ENCODE peak calls at places on chromosomes 5 and 9, in four cellular contexts. I is breast epithelium; K is pancreas; Q is activated CD8-positive, alpha-beta T cell treated with anti-CD3 and anti-CD28 coated beads for 36 hours. M is an unnamed sample.
A peak's percentile ranks its signal among the peaks of the same experiment; 100 is the strongest.

GRCh38 chr5:147743686-147744332 is 38.7 kb downstream of the JAKMIP2 start:
- DNase-seq in Q (no peak), K (no peak), I (no peak), M (no peak)

GRCh38 chr5:39772307-39772706 is 347.5 kb upstream of the DAB2 start:
- DNase-seq in Q (no peak), K (no peak), I (no peak), M (no peak)

GRCh38 chr9:93642961-93643360 is 66.6 kb downstream of the PHF2 start:
- DNase-seq in K (no peak), Q (no peak), I (no peak), M (no peak)

GRCh38 chr9:27033815-27034403 is 28.4 kb upstream of the LRRC19 start:
- DNase-seq in I (no peak), Q (peak; percentile 74), K (peak; percentile 36), M (peak; percentile 48)

GRCh38 chr5:33257807-33258491 is 182.8 kb upstream of the TARS1 start:
- DNase-seq in K (no peak), Q (no peak), I (no peak), M (no peak)

GRCh38 chr5:93674138-93674537 is 67.3 kb downstream of the POU5F2 start:
- DNase-seq in Q (no peak), I (no peak), K (no peak), M (no peak)

GRCh38 chr9:87596862-87597261 is 99.2 kb downstream of the DAPK1 start:
- DNase-seq in I (no peak), Q (no peak), K (peak; percentile 51), M (no peak)

GRCh38 chr9:95507456-95508241 is 9.1 kb downstream of the PTCH1 start:
- DNase-seq in Q (peak; percentile 61), K (peak; percentile 56), I (no peak), M (peak; percentile 59)

GRCh38 chr5:159189310-159189709 is 20.0 kb downstream of the RNF145 start:
- DNase-seq in Q (no peak), I (no peak), K (no peak), M (no peak)

GRCh38 chr5:157312492-157312891 is 46.6 kb downstream of the CYFIP2 start:
- DNase-seq in Q (peak; percentile 77), I (no peak), K (peak; percentile 28), M (peak; percentile 87)

GRCh38 chr5:27592231-27592630 is 553.8 kb upstream of the CDH9 start:
- DNase-seq in K (no peak), I (no peak), Q (no peak), M (no peak)

GRCh38 chr5:132748522-132749000 is 1.3 kb downstream of the CCNI2 start:
- DNase-seq in Q (no peak), K (no peak), I (no peak), M (peak; percentile 18)

GRCh38 chr5:84119252-84119651 is 265.4 kb downstream of the EDIL3 start:
- DNase-seq in Q (no peak), K (no peak), I (no peak), M (no peak)

GRCh38 chr5:161410640-161411039 is 135.9 kb downstream of the GABRB2 start:
- DNase-seq in K (no peak), I (no peak), Q (no peak), M (no peak)

GRCh38 chr9:1303911-1304310 is 253.8 kb downstream of the DMRT2 start:
- DNase-seq in K (no peak), Q (no peak), I (no peak), M (no peak)

GRCh38 chr5:119217183-119217582 is 138.6 kb upstream of the TNFAIP8 start:
- DNase-seq in Q (no peak), I (no peak), K (no peak), M (no peak)

GRCh38 chr9:129968690-129969485 is 74.1 kb downstream of the FNBP1 start:
- DNase-seq in I (no peak), K (peak; percentile 13), Q (no peak), M (no peak)

GRCh38 chr5:81290146-81290545 is 11.2 kb upstream of the ZCCHC9 start:
- DNase-seq in I (no peak), K (no peak), Q (no peak), M (no peak)

GRCh38 chr9:4293293-4293931 is 6.5 kb downstream of the GLIS3 start:
- DNase-seq in K (no peak), I (no peak), Q (no peak), M (no peak)

GRCh38 chr9:4497855-4498254 is 7.6 kb downstream of the SLC1A1 start:
- DNase-seq in K (no peak), I (no peak), Q (no peak), M (no peak)

GRCh38 chr5:172820046-172820767 is 13.8 kb upstream of the ERGIC1 start:
- DNase-seq in K (no peak), I (peak; percentile 73), Q (peak; percentile 46), M (no peak)

GRCh38 chr5:10331341-10331796 is 22.1 kb upstream of the MARCHF6 start:
- DNase-seq in I (peak; percentile 69), K (peak; percentile 85), Q (no peak), M (no peak)

GRCh38 chr9:99023229-99023628 is 79.5 kb downstream of the COL15A1 start:
- DNase-seq in I (no peak), Q (no peak), K (no peak), M (no peak)

GRCh38 chr5:39176740-39177628 is 42.4 kb downstream of the FYB1 start:
- DNase-seq in I (no peak), K (no peak), Q (peak; percentile 79), M (no peak)

GRCh38 chr5:54663876-54664275 is 146.3 kb downstream of the SNX18 start:
- DNase-seq in I (no peak), K (no peak), Q (no peak), M (no peak)

GRCh38 chr5:135625061-135625460 is 46.3 kb upstream of the CXCL14 start:
- DNase-seq in I (no peak), K (no peak), Q (no peak), M (no peak)

GRCh38 chr5:34686762-34687268 is 30.7 kb downstream of the RAI14 start:
- DNase-seq in K (peak; percentile 88), Q (no peak), I (no peak), M (no peak)

GRCh38 chr9:30280229-30280900 is 2104.1 kb upstream of the ACO1 start:
- DNase-seq in I (no peak), Q (no peak), K (no peak), M (no peak)

GRCh38 chr5:103667068-103667467 is 104.5 kb upstream of the NUDT12 start:
- DNase-seq in I (no peak), K (no peak), Q (no peak), M (no peak)

DNA sequence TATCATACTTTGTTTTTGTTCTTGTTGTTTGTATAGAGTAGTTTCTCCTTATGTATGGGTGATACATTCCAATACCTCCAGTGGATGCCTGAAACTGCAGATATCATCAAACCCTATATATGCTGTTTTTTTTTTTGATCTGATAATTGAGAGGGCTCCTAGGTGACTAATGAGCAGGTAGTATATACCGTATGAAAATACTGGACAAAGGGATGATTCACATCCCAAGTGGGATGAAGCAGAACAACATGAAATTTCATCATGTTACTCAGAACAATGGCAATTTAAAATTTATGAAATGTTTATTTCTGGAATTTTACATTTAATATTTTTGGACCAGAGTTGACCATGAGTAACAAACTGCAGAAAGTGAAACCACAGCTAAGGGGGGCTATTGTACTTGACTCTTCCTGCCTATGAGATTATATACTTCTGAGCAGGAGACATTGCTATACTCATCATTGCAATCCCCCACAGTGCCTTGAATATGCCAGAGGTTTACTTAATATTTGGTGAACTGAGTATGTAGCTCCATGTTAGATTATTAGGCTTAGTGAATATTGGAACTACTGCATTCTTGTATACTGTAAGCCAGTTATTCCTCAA is 258.7 kb upstream of the FBXL7 start:
- DNase-seq in Q (no peak), I (no peak), K (no peak), M (no peak)
- TF ChIP-seq CTCF in Q (no peak), I (no peak), K (no peak), M (no peak)

GRCh38 chr9:114538241-114538640 is 33.0 kb upstream of the WHRN start:
- DNase-seq in K (no peak), I (no peak), Q (peak; percentile 48), M (peak; percentile 21)
- TF ChIP-seq CTCF in K (no peak), I (no peak), Q (no peak), M (peak; percentile 31)

GRCh38 chr5:110869927-110870326 is 131.1 kb downstream of the SLC25A46 start:
- DNase-seq in K (no peak), I (no peak), Q (no peak), M (no peak)

DNA sequence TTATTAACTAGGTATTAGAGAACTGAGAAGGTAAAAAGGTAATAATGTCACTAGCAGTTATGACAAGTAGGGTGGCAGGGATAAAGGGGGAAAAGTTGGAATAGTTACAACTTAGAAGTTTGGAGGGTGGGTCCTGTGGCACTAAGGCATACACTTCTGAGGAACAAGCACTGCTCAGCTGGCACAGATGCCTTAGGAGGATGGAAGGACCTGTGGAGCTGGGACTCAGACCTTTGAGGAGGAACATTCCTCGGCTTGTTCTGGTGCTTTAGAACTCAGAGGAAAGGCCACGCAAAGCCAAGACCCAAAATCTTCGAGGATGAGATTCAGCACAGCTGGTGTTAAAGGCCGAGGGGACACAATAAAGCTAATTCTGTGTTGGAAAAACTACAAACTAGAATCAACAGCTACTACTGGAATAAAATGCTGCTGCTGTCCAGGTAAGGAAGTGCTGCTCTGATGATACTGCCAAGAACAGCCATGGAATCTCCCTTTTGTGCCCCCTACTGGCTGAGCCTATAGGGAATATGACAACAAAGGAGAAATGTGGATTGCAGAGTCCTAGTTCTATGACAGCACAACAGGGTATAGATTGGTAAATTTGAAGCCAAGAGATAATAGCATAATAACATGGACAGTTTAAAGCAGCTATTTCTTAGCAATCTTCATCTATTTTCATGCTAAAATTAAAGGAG is 126.7 kb downstream of the SLC25A46 start:
- DNase-seq in K (no peak), Q (peak; percentile 16), I (no peak), M (peak; percentile 39)
- TF ChIP-seq CTCF in K (no peak), Q (peak; percentile 28), I (no peak), M (peak; percentile 53)

DNA sequence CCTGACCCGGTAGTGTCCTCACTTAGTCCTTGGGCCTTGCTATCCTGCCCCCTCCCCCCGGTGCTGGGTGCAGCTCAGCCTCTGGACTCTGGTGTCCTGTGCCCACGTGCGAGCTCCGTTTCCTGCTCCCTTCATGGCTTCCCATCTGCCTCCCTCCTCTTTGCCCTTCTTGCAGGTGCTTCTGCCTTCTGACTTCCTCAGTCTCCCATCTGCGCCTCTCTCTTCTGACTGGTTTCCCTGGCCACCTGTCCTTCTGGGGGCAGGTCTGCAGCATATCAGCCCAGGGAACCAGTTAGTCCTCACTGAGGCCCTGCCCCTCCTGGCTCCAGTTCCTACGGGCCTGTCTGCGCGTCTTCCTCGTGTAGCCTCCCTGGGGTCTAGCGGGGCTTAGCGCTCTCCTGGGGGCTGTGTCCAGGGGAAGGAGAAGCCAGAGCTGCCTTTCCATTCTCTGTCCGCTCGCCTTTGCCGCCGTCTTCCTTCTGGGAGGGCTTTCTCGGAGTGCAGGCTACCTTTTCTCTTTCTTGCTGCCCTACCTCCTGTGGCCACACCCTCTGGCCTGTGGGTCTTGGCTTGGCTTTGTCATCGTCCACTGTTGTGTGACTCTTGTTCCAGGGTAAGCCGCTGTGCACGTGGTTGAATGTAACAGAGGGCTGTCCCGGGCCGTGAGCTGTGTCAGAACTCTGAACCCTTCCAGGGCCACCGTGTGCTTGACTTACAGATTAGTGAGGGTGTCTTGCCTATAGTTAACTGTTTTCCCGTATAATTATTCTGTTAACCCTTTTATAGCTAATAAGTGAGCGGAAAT is 51.8 kb downstream of the EHMT1 start:
- DNase-seq in I (peak; percentile 71), Q (no peak), K (peak; percentile 73), M (no peak)
- TF ChIP-seq CTCF in I (no peak), Q (no peak), K (no peak), M (no peak)

DNA sequence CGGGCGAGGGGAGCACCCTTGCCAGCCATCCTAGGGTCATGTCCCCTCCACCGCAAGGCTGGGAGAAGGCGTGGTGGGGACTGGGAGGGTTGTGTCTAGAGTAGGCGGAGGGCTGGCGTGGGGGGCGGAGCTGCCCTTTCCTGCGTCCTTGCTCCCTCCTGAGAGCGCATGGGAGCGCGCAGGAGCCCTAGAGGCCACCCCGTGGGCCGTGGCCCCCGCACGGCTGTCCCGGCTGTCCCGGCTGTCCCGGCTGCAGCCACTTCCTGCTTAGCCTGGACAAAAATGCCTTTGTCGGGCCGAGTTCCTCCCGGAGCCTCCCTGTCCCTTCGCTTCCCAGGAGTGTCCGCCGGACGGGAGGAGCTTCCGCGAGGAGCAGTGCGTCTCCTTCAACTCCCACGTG is 4.9 kb downstream of the ADAMTSL2 start:
- DNase-seq in I (no peak), K (no peak), Q (no peak), M (peak; percentile 49)
- TF ChIP-seq CTCF in I (no peak), K (no peak), Q (no peak), M (no peak)

M was measured in GM13977.